ENCODE peak calls at places on chromosomes 4 and X, in eight cellular contexts. I is breast epithelium, X is AG09309, V is uterus, B is dorsolateral prefrontal cortex, S is lower lobe of right lung, Y is heart left ventricle, A is H9. W is an unnamed sample.

GRCh38 chr4:34181891-34182290 is 2062.4 kb downstream of the ARAP2 start:
- DNase-seq in I (no peak), X (peak), V (no peak), B (no peak), S (no peak), Y (no peak), A (no peak), W (no peak)

GRCh38 chr4:138507527-138507926 is 265.4 kb upstream of the SLC7A11 start:
- DNase-seq in I (no peak), X (no peak), V (no peak), B (no peak), S (no peak), Y (no peak), A (no peak), W (no peak)

GRCh38 chr4:39825741-39826231 is 127.8 kb downstream of the UBE2K start:
- DNase-seq in I (no peak), X (no peak), V (no peak), B (no peak), S (no peak), Y (no peak), A (no peak), W (no peak)

GRCh38 chr4:123631699-123632098 is 235.1 kb downstream of the SPRY1 start:
- DNase-seq in I (no peak), X (no peak), V (no peak), B (no peak), S (no peak), Y (no peak), A (no peak), W (no peak)

GRCh38 chr4:122845066-122845465 is 18.4 kb downstream of the FGF2 start:
- DNase-seq in I (no peak), X (no peak), V (no peak), B (no peak), S (no peak), Y (no peak), A (no peak), W (no peak)

GRCh38 chr4:2806392-2807355 is 13.8 kb downstream of the SH3BP2 start:
- DNase-seq in I (no peak), X (no peak), V (peak), B (peak), S (peak), Y (peak), A (no peak), W (no peak)

GRCh38 chr4:113881256-113881655 is 98.2 kb downstream of the ARSJ start:
- DNase-seq in I (no peak), X (no peak), V (no peak), B (no peak), S (no peak), Y (no peak), A (no peak), W (no peak)

GRCh38 chr4:112296949-112297483 is at the start of gene ALPK1:
- DNase-seq in I (no peak), X (peak), V (no peak), B (no peak), S (no peak), Y (peak), A (no peak), W (no peak)

GRCh38 chrX:40189018-40189417 is 91.3 kb upstream of the BCOR start:
- DNase-seq in I (no peak), X (no peak), V (no peak), B (no peak), S (no peak), Y (no peak), A (no peak), W (no peak)

GRCh38 chr4:2858451-2859217 is 15.0 kb downstream of the ADD1 start:
- DNase-seq in I (no peak), X (no peak), V (no peak), B (no peak), S (no peak), Y (no peak), A (no peak), W (no peak)

GRCh38 chr4:121800961-121801714 is at the start of gene EXOSC9:
- DNase-seq in I (peak), X (peak), V (peak), B (peak), S (peak), Y (peak), A (peak), W (peak)

GRCh38 chr4:56130609-56131150 is 181.9 kb downstream of the CEP135 start:
- DNase-seq in I (no peak), X (no peak), V (no peak), B (no peak), S (no peak), Y (no peak), A (no peak), W (no peak)

GRCh38 chrX:87391742-87392141 is 125.9 kb upstream of the KLHL4 start:
- DNase-seq in I (no peak), X (no peak), V (no peak), B (no peak), S (no peak), Y (no peak), A (no peak), W (no peak)

DNA sequence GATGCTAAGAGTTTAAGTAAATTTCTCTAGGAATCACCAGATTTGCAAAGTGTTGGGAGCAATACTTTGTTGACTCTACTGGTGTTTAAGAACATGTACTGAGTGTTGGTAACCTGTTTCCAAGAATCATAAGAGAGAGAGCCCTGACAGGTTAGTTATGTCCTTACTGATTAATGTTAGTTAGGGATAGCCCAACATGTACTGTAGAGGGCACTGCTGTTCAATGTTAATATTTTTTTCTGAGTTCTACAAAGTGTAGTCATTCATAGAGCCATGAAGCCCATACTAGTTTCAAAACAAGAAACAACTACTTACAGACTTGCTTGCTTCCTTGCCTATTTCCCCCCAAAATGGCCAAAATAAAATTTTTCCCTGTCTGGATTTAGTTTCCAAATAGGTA is 11.9 kb downstream of the TMPRSS11D start:
- DNase-seq in I (no peak), X (peak), V (no peak), B (no peak), S (no peak), Y (no peak), A (no peak), W (no peak)
- TF ChIP-seq CTCF in I (no peak), X (peak), V (no peak), B (peak), S (peak), Y (no peak), A (peak), W (no peak)

DNA sequence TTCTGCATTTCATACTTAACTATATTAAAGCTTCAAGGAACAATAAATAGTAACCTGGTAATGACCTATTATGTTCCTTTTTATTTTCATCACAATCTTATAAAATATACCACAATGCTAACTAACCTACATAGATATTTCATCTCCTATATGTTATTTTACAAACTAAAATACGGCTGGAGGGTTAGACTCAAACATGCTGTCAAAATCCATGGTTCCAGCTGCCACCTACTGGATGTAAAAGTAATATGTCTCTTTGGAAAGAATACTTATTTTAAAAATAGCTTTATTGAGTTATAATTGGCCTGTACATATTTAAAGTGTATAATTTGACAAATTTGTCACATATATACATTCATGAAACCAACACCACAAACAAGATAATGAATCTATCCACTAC is 15.0 kb downstream of the RGN start:
- DNase-seq in I (no peak), X (peak), V (no peak), B (no peak), S (no peak), Y (no peak), A (no peak), W (no peak)
- TF ChIP-seq CTCF in I (peak), X (peak), V (peak), B (peak), S (peak), Y (peak), A (peak), W (peak)

GRCh38 chr4:25118096-25118495 is 42.2 kb downstream of the SEPSECS start:
- DNase-seq in I (no peak), X (no peak), V (no peak), B (no peak), S (no peak), Y (no peak), A (no peak), W (no peak)
- TF ChIP-seq CTCF in I (no peak), X (no peak), V (no peak), B (no peak), S (no peak), Y (no peak), A (no peak), W (no peak)

DNA sequence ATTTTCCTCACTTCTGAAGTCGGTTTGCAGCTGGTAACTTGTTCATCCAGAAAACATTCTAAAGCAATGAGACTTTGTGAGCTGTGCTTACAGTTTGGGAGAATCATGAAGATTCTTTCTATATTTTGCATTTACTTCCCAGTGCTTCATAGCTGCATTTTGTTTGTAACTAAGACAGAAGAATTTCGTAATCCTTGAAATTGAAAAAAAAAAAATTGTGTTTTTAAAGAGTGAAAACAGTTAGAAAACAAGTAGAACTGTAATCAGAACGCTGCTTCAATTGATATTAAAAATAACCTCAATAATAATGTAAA is 392.4 kb downstream of the UNC5C start:
- DNase-seq in I (no peak), X (no peak), V (no peak), B (no peak), S (no peak), Y (no peak), A (no peak), W (no peak)
- TF ChIP-seq CTCF in I (no peak), X (no peak), V (no peak), B (peak), S (no peak), Y (no peak), A (peak), W (peak)

GRCh38 chrX:9988762-9989161 is 21.6 kb downstream of the CLDN34 start:
- DNase-seq in I (no peak), X (no peak), V (no peak), B (no peak), S (no peak), Y (no peak), A (no peak), W (no peak)
- TF ChIP-seq CTCF in I (peak), X (peak), V (peak), B (peak), S (peak), Y (peak), A (peak), W (no peak)

DNA sequence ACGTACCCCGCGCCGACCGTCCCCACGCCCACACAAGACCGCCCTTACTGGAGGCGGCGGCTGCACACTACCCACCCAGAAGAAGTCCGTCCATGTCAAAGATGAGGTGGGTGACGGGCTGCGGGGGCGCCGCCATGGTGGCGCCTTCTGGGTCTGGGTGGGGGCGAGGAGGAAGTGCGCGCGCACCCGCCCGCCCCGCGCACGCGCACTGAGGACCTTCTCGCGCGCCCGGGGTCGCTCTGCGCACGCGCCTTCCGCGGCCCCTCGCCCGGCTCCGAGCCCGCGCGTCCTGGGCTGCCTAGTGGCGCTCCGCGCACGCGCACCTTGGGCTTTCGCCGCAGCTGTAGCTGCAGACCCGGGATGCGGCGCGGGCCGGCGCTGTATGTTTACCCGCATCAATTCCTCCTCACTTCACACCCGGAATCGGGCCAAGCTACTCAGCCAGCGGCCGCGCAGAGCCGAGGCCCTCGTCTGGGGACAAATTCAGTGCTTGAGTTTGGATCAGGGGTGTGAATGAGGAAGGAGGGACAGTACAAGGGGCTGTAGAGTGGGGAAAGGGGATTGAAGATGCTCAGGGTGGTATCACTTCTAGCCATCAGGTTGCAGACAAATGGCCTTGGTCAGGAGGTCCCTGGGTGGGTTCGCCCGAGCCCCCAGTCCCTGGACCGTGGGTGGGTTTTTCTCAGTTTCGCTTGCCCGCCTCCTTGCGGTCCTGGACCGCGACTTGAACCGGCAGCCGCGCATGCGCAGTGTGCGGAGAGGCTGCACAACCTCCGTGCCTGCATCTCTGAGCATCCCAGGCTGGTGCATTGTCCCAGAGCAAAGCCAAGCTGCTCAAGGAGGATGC is at the start of gene PUDP:
- DNase-seq in I (peak), X (peak), V (peak), B (peak), S (peak), Y (peak), A (peak), W (peak)
- TF ChIP-seq CTCF in I (peak), X (peak), V (peak), B (peak), S (peak), Y (peak), A (no peak), W (no peak)

GRCh38 chrX:5458300-5458699 is 770.4 kb downstream of the NLGN4X start:
- DNase-seq in I (no peak), X (no peak), V (no peak), B (no peak), S (no peak), Y (no peak), A (peak), W (no peak)
- TF ChIP-seq CTCF in I (no peak), X (no peak), V (no peak), B (no peak), S (no peak), Y (no peak), A (peak), W (peak)